ENCODE peak calls at places on chromosomes 2 and 18, in five cellular contexts. J, Q, P, I and L are unnamed samples.
A peak's percentile ranks its signal among the peaks of the same experiment; 100 is the strongest.

GRCh38 chr2:105487142-105488069 is 88.6 kb upstream of the FHL2 start:
- DNase-seq in J (no peak), Q (no peak), P (no peak), I (no peak), L (no peak)

GRCh38 chr2:195049372-195050031 is 607.5 kb upstream of the SLC39A10 start:
- DNase-seq in J (no peak), Q (no peak), P (no peak), I (no peak), L (no peak)

GRCh38 chr2:240239325-240239724 is 98.9 kb upstream of the OTOS start:
- DNase-seq in J (no peak), Q (no peak), P (no peak), I (no peak), L (no peak)

GRCh38 chr2:47819834-47820233 is 36.9 kb downstream of the MSH6 start:
- DNase-seq in J (no peak), Q (no peak), P (no peak), I (no peak), L (no peak)

GRCh38 chr2:227783404-227784138 is 30.1 kb upstream of the CCL20 start:
- DNase-seq in J (no peak), Q (no peak), P (peak; percentile 81), I (no peak), L (no peak)

GRCh38 chr18:79529296-79529695 is 133.6 kb downstream of the NFATC1 start:
- DNase-seq in J (no peak), Q (no peak), P (no peak), I (no peak), L (no peak)

GRCh38 chr2:201363857-201364560 is 6.9 kb upstream of the FLACC1 start:
- DNase-seq in J (peak; percentile 24), Q (peak; percentile 64), P (peak; percentile 30), I (peak; percentile 17), L (no peak)

GRCh38 chr2:232522855-232523681 is 2.9 kb downstream of the PRSS56 start:
- DNase-seq in J (no peak), Q (no peak), P (no peak), I (no peak), L (no peak)

GRCh38 chr2:152466041-152466440 is 131.1 kb downstream of the FMNL2 start:
- DNase-seq in J (no peak), Q (no peak), P (peak; percentile 30), I (peak; percentile 17), L (no peak)

GRCh38 chr2:142142595-142142994 is 11.8 kb upstream of the LRP1B start:
- DNase-seq in J (no peak), Q (no peak), P (no peak), I (no peak), L (no peak)

GRCh38 chr18:31278609-31279071 is 39.3 kb upstream of the DSG1 start:
- DNase-seq in J (no peak), Q (peak; percentile 94), P (no peak), I (no peak), L (no peak)

GRCh38 chr2:190043441-190043840 is 19.1 kb downstream of the MSTN start:
- DNase-seq in J (no peak), Q (no peak), P (no peak), I (no peak), L (no peak)

GRCh38 chr2:230258483-230258882 is 32.9 kb downstream of the SP140 start:
- DNase-seq in J (no peak), Q (no peak), P (no peak), I (no peak), L (no peak)

DNA sequence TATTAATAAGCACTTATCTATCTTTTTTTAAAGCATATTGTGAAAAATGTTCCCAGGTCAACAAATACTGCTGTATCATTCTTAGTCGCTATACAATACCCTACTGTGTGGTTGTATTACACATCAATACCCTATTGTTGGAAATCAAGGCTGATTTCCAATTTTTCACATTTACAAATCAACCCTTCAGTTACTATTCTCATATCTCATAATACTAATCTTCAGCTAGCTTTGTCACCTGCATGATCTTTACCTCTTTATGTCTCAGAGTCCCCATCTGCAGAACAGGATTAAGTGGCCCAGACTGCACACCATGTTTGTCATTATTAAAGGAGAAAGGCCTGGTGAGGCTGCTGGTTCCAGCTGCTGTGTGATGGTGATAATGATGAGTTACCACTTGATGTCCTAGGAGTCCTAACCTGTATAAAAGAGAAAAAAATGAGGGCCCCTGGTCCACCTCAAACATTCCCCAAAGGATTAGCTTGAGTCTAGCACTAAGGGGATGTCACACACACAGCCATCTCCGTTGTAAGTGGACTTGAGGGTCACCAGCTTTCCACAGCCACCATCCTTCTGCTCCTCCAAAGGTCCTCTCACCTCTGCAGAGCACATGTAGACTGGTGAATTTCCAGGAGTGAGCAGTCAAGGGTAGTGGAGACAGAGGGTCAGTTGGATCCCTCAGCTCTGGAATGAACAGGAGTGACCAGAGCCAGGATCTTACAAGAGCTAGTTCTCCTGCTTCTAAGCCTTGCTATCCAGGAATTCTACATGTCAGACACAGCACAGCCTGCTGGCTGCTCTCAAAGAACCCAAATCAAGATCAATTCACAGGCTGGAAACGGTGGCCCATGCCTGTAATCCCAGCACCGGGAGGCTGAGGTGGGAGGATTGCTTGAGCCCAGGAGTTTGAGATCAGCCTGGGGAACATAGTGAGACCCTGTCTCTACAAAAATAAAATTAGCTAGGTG is 36.0 kb upstream of the BIN1 start:
- DNase-seq in J (no peak), Q (no peak), P (no peak), I (no peak), L (peak; percentile 33)
- H3K9ac ChIP-seq in J (no peak overlapping the region), Q (no peak overlapping the region), P (no peak overlapping the region), I (no peak overlapping the region), L (no peak overlapping the region)

GRCh38 chr2:136375017-136375901 is 257.3 kb upstream of the CXCR4 start:
- DNase-seq in J (no peak), Q (no peak), P (no peak), I (no peak), L (peak; percentile 3)
- TF ChIP-seq ATF3 in J (no peak), Q (no peak), P (no peak), I (no peak), L (no peak)

DNA sequence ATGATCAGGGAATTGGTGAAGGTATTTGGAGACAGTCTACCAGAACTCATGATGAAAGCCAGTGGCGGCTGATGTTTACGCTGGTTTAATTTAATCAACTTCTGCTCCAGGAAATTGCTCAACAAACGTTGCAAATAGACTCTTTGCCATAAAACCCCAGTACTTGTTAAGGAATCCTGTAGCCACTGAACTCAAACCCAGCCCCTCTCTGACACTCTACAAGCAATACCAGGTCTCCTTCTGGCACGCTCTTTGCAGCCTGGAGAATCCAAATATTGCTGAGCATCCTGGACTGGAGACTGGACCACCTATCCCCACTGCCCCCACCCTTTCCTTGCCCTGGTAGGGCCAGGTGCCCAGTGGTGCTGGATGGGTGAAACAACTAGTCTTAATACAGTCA is 308.2 kb downstream of the FBXO15 start:
- DNase-seq in J (no peak), Q (no peak), P (no peak), I (no peak), L (no peak)
- H3K9ac ChIP-seq in J (no peak overlapping the region), Q (no peak overlapping the region), P (no peak overlapping the region), I (no peak overlapping the region), L (no peak overlapping the region)

DNA sequence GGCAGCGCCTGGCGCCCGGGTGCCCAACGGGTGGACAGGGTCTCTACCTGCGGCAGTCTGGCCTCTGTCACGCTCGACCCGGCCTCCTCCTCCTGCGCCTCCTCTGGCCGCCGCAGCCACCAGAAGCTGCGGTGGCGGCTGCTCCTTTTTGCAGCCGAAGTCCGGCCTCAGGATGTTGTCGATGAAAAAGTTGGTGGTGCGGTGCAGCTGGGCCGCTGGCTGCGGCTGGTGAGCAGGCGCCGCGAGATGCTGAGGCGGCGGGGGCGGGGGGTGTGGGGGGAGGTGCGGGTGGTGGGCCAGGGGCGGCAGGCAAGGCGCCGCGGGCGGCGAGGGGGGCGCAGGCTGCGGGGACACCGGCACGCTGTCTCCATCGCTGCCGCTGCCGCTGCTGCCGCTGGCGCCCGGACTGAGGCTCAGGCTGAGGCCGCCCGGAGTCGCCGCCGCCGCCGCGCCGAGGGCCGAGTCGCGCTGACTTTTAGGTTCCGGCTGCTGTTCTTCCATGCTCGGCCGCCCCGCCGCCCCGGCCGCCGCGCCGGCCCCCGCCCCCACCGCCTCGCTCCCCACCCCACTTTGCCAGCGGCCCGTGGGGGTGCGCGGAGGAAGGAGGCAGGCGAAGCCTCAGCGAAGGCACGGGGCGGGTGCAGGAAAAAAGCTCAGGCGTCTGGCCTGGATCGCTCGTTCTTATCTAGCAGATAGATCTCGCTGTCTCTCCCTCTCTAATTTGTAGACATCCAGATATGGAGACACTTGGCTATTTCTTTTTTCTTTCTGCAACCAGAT is 591 bp downstream of the EN1 start:
- DNase-seq in J (no peak), Q (no peak), P (no peak), I (peak; percentile 63), L (no peak)
- TF ChIP-seq ATF3 in J (no peak), Q (no peak), P (no peak), I (no peak), L (no peak)

DNA sequence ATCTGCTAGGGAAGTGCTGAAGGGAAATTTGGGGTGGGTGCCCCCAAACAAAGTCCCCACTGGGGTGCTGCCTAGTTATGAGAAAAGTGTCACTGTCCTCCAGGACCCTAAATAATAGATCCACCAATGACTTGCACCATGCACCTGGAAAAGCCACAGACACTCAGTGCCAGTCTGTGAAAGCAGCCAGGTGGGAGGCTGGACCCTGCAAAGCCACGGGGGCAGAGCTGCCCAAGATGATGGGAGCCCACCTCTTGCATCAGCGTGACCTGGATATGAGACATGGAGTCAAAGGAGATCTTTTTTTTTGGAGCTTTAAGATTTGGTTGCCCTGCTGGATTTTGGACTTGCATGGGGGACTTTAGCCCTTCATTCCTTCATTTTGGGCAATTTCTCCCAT is 431.6 kb downstream of the ERBB4 start:
- DNase-seq in J (no peak), Q (no peak), P (no peak), I (no peak), L (no peak)
- H3K9ac ChIP-seq in J (no peak overlapping the region), Q (no peak overlapping the region), P (no peak overlapping the region), I (no peak overlapping the region), L (no peak overlapping the region)

GRCh38 chr18:47881042-47881441 is 49.4 kb downstream of the SMAD2 start:
- DNase-seq in J (no peak), Q (no peak), P (no peak), I (no peak), L (no peak)
- TF ChIP-seq ATF3 in J (no peak), Q (no peak), P (no peak), I (no peak), L (no peak)